ENCODE peak calls at places on chromosomes 2 and 18, in seven cellular contexts. E is astrocyte of the spinal cord, Y is Peyer's patch, K is IMR-90, T is psoas muscle, U is MG63, C is astrocyte. J is an unnamed sample.

GRCh38 chr2:196168181-196168580 is 3.2 kb downstream of the STK17B start:
- DNase-seq in E (peak; percentile 72), Y (no peak), K (peak; percentile 68), T (no peak), U (peak; percentile 79), C (peak; percentile 49), J (no peak)

GRCh38 chr2:79640001-79640400 is 127.2 kb downstream of the CTNNA2 start:
- DNase-seq in E (no peak), Y (no peak), K (no peak), T (no peak), U (no peak), C (no peak), J (no peak)

GRCh38 chr2:15920696-15921095 is 19.7 kb upstream of the MYCN start:
- DNase-seq in E (no peak), Y (no peak), K (no peak), T (no peak), U (no peak), C (no peak), J (no peak)

GRCh38 chr2:152106464-152106863 is 7.6 kb upstream of the CACNB4 start:
- DNase-seq in E (no peak), Y (no peak), K (no peak), T (no peak), U (no peak), C (no peak), J (no peak)

GRCh38 chr2:133561045-133561852 is 7.0 kb downstream of the NCKAP5 start:
- DNase-seq in E (peak; percentile 85), Y (no peak), K (peak; percentile 90), T (no peak), U (no peak), C (peak; percentile 70), J (peak; percentile 52)

GRCh38 chr2:228768818-228769217 is 502.3 kb downstream of the PID1 start:
- DNase-seq in E (peak; percentile 87), Y (no peak), K (peak; percentile 64), T (no peak), U (no peak), C (peak; percentile 82), J (no peak)

GRCh38 chr18:31325051-31325450 is 7.1 kb downstream of the DSG1 start:
- DNase-seq in E (peak; percentile 93), Y (no peak), K (peak; percentile 71), T (no peak), U (peak; percentile 24), C (peak; percentile 96), J (no peak)

GRCh38 chr2:170434900-170435640 is 257.1 kb downstream of the MYO3B start:
- DNase-seq in E (no peak), Y (no peak), K (no peak), T (no peak), U (no peak), C (no peak), J (no peak)

GRCh38 chr2:47512581-47513083 is 109.7 kb downstream of the MSH2 start:
- DNase-seq in E (no peak), Y (no peak), K (peak; percentile 64), T (no peak), U (no peak), C (no peak), J (no peak)

GRCh38 chr2:189522435-189523151 is 58.0 kb downstream of the SLC40A1 start:
- DNase-seq in E (no peak), Y (no peak), K (no peak), T (no peak), U (no peak), C (no peak), J (no peak)

GRCh38 chr2:29249666-29250253 is 134.5 kb downstream of the CLIP4 start:
- DNase-seq in E (no peak), Y (no peak), K (no peak), T (no peak), U (no peak), C (no peak), J (no peak)

GRCh38 chr18:23935804-23936203 is 78.8 kb upstream of the TTC39C start:
- DNase-seq in E (no peak), Y (no peak), K (no peak), T (no peak), U (no peak), C (no peak), J (no peak)

GRCh38 chr18:13543811-13544732 is 182.3 kb downstream of the FAM210A start:
- DNase-seq in E (no peak), Y (peak; percentile 11), K (no peak), T (no peak), U (no peak), C (no peak), J (no peak)

GRCh38 chr18:76530391-76530790 is 35.3 kb upstream of the ZNF516 start:
- DNase-seq in E (no peak), Y (no peak), K (no peak), T (no peak), U (no peak), C (no peak), J (no peak)

GRCh38 chr2:237227190-237227988 is 141.7 kb downstream of the COPS8 start:
- DNase-seq in E (peak; percentile 97), Y (no peak), K (peak; percentile 97), T (no peak), U (peak; percentile 91), C (peak; percentile 98), J (peak; percentile 93)

GRCh38 chr2:7900593-7900992 is 781.3 kb upstream of the ID2 start:
- DNase-seq in E (no peak), Y (no peak), K (peak; percentile 10), T (no peak), U (no peak), C (no peak), J (no peak)

GRCh38 chr2:200300650-200301314 is 5.7 kb upstream of the SPATS2L start:
- DNase-seq in E (peak; percentile 74), Y (no peak), K (peak; percentile 76), T (no peak), U (peak; percentile 77), C (peak; percentile 82), J (peak; percentile 31)

GRCh38 chr2:158458617-158458920 is 1.8 kb downstream of the PKP4 start:
- DNase-seq in E (no peak), Y (no peak), K (peak; percentile 26), T (no peak), U (no peak), C (peak; percentile 10), J (no peak)

GRCh38 chr2:44291281-44292248 is 16.3 kb downstream of the SLC3A1 start:
- DNase-seq in E (peak; percentile 69), Y (no peak), K (peak; percentile 75), T (peak; percentile 18), U (peak; percentile 77), C (peak; percentile 93), J (peak; percentile 71)

GRCh38 chr2:36359006-36359580 is 3.5 kb downstream of the CRIM1 start:
- DNase-seq in E (no peak), Y (no peak), K (peak; percentile 48), T (no peak), U (no peak), C (no peak), J (peak; percentile 18)
- H3K4me3 ChIP-seq in E (peak overlapping the region; percentile 92), Y (peak overlapping the region; percentile 69), K (peak overlapping the region; percentile 70), T (peak overlapping the region; percentile 95), U (peak overlapping the region; percentile 58), C (peak overlapping the region; percentile 98), J (peak overlapping the region; percentile 92)

GRCh38 chr2:235957231-235957630 is 211.0 kb downstream of the GBX2 start:
- DNase-seq in E (no peak), Y (no peak), K (no peak), T (no peak), U (no peak), C (no peak), J (no peak)

GRCh38 chr2:235958631-235959395 is 209.4 kb downstream of the GBX2 start:
- DNase-seq in E (peak; percentile 24), Y (no peak), K (no peak), T (no peak), U (no peak), C (peak; percentile 5), J (no peak)

GRCh38 chr2:235956281-235956970 is 211.8 kb downstream of the GBX2 start:
- DNase-seq in E (no peak), Y (no peak), K (no peak), T (no peak), U (no peak), C (no peak), J (no peak)

GRCh38 chr2:235960011-235960715 is 208.0 kb downstream of the GBX2 start:
- DNase-seq in E (no peak), Y (no peak), K (no peak), T (no peak), U (no peak), C (no peak), J (no peak)

GRCh38 chr2:235958221-235958620 is 210.0 kb downstream of the GBX2 start:
- DNase-seq in E (no peak), Y (no peak), K (no peak), T (no peak), U (no peak), C (no peak), J (no peak)
- H3K4me3 ChIP-seq in E (no peak overlapping the region), Y (no peak overlapping the region), K (no peak overlapping the region), T (no peak overlapping the region), U (no peak overlapping the region), C (no peak overlapping the region), J (no peak overlapping the region)

DNA sequence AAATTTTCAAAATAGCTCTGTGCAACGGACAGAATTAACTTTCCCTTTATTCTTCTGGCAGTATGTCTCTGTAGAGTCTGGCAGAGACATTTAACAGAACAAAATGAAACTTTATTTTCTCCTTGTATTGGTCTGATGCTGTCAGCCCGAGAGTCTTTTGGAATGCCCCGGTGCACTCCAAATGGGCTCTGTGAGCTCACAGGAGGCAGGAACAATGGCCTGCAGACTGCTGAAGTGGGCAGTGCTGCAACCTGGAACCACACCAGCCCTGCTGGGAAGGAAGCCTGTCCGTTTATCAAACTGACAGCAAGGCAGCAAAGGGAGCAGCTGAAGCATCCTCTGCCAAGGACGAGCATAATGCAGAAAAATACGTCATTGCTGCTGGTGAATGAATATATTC is 207.8 kb upstream of the TANK start:
- DNase-seq in E (peak; percentile 67), Y (no peak), K (peak; percentile 55), T (peak; percentile 48), U (no peak), C (peak; percentile 78), J (no peak)
- H3K4me3 ChIP-seq in E (peak overlapping the region; percentile 3), Y (no peak overlapping the region), K (peak overlapping the region; percentile 8), T (peak overlapping the region; percentile 38), U (no peak overlapping the region), C (peak overlapping the region; percentile 3), J (no peak overlapping the region)

DNA sequence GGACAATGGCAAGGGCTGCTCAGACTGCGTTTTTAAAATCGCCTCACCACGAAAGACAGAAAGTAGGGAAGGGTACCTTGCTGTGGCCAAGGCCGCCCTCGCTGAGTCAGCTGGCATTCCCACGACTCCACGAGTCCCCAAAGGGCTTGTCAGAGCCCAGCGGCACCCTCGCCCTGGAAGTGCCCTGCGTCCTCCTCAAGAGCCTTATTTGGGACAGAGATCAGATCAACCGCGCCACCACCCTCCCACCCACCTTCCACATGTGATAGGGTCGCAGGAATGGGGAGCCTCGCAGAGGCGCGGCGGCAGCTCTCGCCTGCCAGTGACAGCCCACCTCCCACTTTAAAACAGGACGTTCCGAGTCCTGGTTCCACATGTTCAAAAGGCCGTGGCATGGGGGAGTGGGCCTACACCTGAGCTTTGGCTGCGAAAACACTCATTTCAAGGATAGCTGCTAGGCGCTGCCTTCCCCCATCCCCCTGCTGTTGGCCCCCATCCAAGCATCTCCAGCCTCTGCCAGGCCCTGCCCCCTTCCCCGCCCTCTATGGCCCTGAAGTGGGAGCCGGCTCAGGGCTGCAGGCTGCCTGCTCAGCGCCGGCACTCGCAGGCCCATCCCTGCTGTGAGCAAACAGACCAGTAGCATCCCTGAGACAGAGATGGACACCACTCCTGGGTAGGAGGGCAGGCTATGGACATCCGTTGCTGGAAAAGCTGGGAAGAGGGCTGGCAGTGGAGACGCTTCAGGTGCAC is 38.1 kb upstream of the ARHGEF4 start:
- DNase-seq in E (no peak), Y (no peak), K (no peak), T (no peak), U (no peak), C (no peak), J (no peak)
- H3K4me3 ChIP-seq in E (peak overlapping the region; percentile 64), Y (peak overlapping the region; percentile 63), K (peak overlapping the region; percentile 60), T (peak overlapping the region; percentile 90), U (peak overlapping the region; percentile 89), C (peak overlapping the region; percentile 74), J (peak overlapping the region; percentile 57)

J was measured in SJSA1.